ENCODE peak calls at places on chromosomes 11 and 22, in eight cellular contexts. A is left lung; N is small intestine; X is fibroblast of pulmonary artery; Y is heart right ventricle; V is CD4-positive, CD25-positive, alpha-beta regulatory T cell; E is mammary epithelial cell; M is mesendoderm. Q is an unnamed sample.

GRCh38 chr22:39177456-39177775 is 24.9 kb upstream of the CBX7 start:
- DNase-seq in N (no peak), A (no peak), V (no peak), E (no peak), M (no peak), X (no peak), Y (no peak), Q (no peak)

GRCh38 chr11:130523609-130524008 is 75.2 kb downstream of the ADAMTS15 start:
- DNase-seq in E (no peak), V (no peak), N (no peak), X (peak), Y (peak), A (no peak), M (no peak), Q (no peak)

GRCh38 chr11:120108154-120108784 is 29.6 kb downstream of the TRIM29 start:
- DNase-seq in M (peak), V (peak), X (peak), Y (peak), E (peak), A (peak), N (peak), Q (no peak)

GRCh38 chr22:31692186-31692886 is 30.3 kb upstream of the PISD start:
- DNase-seq in E (peak), X (peak), M (no peak), N (peak), Y (no peak), V (no peak), A (no peak), Q (no peak)

GRCh38 chr11:9820260-9820659 is 156.4 kb downstream of the SWAP70 start:
- DNase-seq in A (no peak), M (peak), N (no peak), X (no peak), Y (peak), V (no peak), E (no peak), Q (no peak)

GRCh38 chr11:80109031-80109430 is 668.2 kb upstream of the TENM4 start:
- DNase-seq in V (no peak), E (peak), N (no peak), X (no peak), Y (no peak), A (no peak), M (no peak), Q (no peak)

GRCh38 chr11:14418801-14419417 is 59.9 kb upstream of the RRAS2 start:
- DNase-seq in Y (no peak), X (peak), M (peak), V (no peak), N (peak), E (no peak), A (no peak), Q (no peak)

GRCh38 chr22:44403930-44404329 is 91.2 kb upstream of the SHISAL1 start:
- DNase-seq in E (no peak), X (no peak), M (no peak), V (no peak), N (no peak), Y (peak), A (peak), Q (no peak)

GRCh38 chr11:106397787-106398355 is 320.4 kb downstream of the AASDHPPT start:
- DNase-seq in V (no peak), X (no peak), E (no peak), A (no peak), N (no peak), Y (no peak), M (no peak), Q (no peak)

GRCh38 chr11:11440149-11440548 is 87.1 kb upstream of the CSNK2A3 start:
- DNase-seq in Y (no peak), A (no peak), M (peak), X (no peak), N (no peak), V (no peak), E (no peak), Q (no peak)

GRCh38 chr11:108608548-108608947 is 15.0 kb upstream of the EXPH5 start:
- DNase-seq in A (no peak), V (no peak), E (no peak), Y (no peak), X (no peak), N (no peak), M (no peak), Q (no peak)

GRCh38 chr11:69450857-69451220 is 30.6 kb upstream of the LINC01488 start:
- DNase-seq in V (no peak), Y (no peak), N (no peak), A (no peak), E (no peak), M (no peak), X (no peak), Q (no peak)

GRCh38 chr22:21760640-21761039 is 25.0 kb upstream of the YPEL1 start:
- DNase-seq in V (no peak), M (no peak), E (peak), X (peak), N (no peak), A (no peak), Y (no peak), Q (no peak)

GRCh38 chr22:39309881-39310714 is 9.3 kb downstream of the RPL3 start:
- DNase-seq in A (no peak), E (peak), V (no peak), N (no peak), Y (no peak), X (peak), M (peak), Q (no peak)

GRCh38 chr11:96464695-96465307 is 75.0 kb downstream of the JRKL start:
- DNase-seq in V (no peak), A (no peak), N (peak), Y (no peak), M (peak), E (peak), X (peak), Q (no peak)

GRCh38 chr22:37187891-37188761 is at the start of gene C1QTNF6:
- DNase-seq in E (peak), Y (peak), X (peak), V (no peak), A (peak), M (peak), N (no peak), Q (no peak)

GRCh38 chr11:45383229-45383628 is 97.1 kb upstream of the SYT13 start:
- DNase-seq in Y (no peak), E (peak), V (no peak), A (no peak), X (peak), M (no peak), N (no peak), Q (no peak)

GRCh38 chr22:40203568-40203967 is 25.8 kb downstream of the TNRC6B start:
- DNase-seq in Y (no peak), E (no peak), M (no peak), V (no peak), N (peak), A (no peak), X (no peak), Q (no peak)

GRCh38 chr11:2816941-2817421 is 68.6 kb downstream of the CDKN1C start:
- DNase-seq in M (no peak), Y (no peak), V (no peak), A (peak), X (peak), E (peak), N (no peak), Q (no peak)

GRCh38 chr11:100928426-100928825 is 201.2 kb downstream of the PGR start:
- DNase-seq in M (no peak), N (no peak), Y (no peak), E (no peak), V (no peak), A (no peak), X (no peak), Q (no peak)

GRCh38 chr22:44724416-44724815 is 22.4 kb downstream of the PRR5 start:
- DNase-seq in A (no peak), M (peak), E (no peak), V (no peak), X (no peak), Y (no peak), N (no peak), Q (no peak)

GRCh38 chr11:80519591-80520258 is 1078.9 kb upstream of the TENM4 start:
- DNase-seq in A (no peak), E (peak), V (no peak), M (no peak), N (no peak), X (no peak), Y (no peak), Q (no peak)

GRCh38 chr11:859394-860131 is 16.9 kb downstream of the TSPAN4 start:
- DNase-seq in E (peak), A (no peak), M (no peak), N (peak), X (peak), Y (peak), V (no peak), Q (no peak)

GRCh38 chr11:3866206-3866605 is 10.7 kb downstream of the STIM1 start:
- DNase-seq in E (no peak), N (peak), X (peak), Y (peak), V (no peak), M (peak), A (peak), Q (no peak)

GRCh38 chr22:38869663-38870062 is 2.4 kb downstream of the CBX6 start:
- DNase-seq in X (no peak), A (no peak), E (no peak), N (no peak), M (no peak), Y (no peak), V (no peak), Q (no peak)

GRCh38 chr11:42058794-42059193 is 599.3 kb upstream of the LRRC4C start:
- DNase-seq in Y (no peak), X (no peak), N (no peak), V (no peak), M (no peak), E (no peak), A (no peak), Q (no peak)

GRCh38 chr22:46173152-46173551 is 22.8 kb downstream of the PPARA start:
- DNase-seq in M (no peak), Y (no peak), N (no peak), V (no peak), E (no peak), A (no peak), X (no peak), Q (no peak)

GRCh38 chr11:62125316-62125715 is 1.5 kb downstream of the INCENP start:
- DNase-seq in V (no peak), N (no peak), A (no peak), E (peak), X (no peak), M (no peak), Y (no peak), Q (no peak)

GRCh38 chr11:62124186-62125113 is 639 bp downstream of the INCENP start:
- DNase-seq in V (no peak), N (peak), Y (no peak), M (peak), X (peak), A (no peak), E (peak), Q (no peak)

GRCh38 chr11:62123669-62124185 is at the start of gene INCENP:
- DNase-seq in E (peak), N (peak), M (peak), A (peak), V (peak), Y (peak), X (peak), Q (peak)

GRCh38 chr11:62127426-62127825 is 3.6 kb downstream of the INCENP start:
- DNase-seq in N (no peak), X (no peak), M (no peak), E (no peak), V (no peak), Y (no peak), A (no peak), Q (no peak)

DNA sequence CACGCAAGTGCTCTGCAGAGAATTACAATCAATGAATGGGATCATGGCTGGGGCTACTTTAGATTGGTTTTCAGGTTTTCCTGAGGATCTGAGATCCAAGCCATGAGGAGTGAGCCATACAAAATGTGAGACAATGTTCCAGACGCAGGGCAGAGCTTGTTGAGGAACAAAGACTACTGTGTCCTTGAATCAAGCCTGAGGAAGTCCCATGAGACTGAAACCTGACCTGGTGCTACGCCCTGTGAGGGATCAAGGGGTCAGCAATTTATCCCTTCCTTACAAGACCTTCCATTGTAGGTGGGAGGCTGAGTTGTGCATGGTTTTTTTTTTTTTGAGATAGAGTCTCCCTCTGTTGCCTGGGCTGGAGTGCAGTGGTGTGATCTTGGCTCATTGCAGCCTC is 2.1 kb downstream of the INCENP start:
- DNase-seq in X (no peak), N (no peak), M (no peak), E (peak), Y (no peak), V (no peak), A (no peak), Q (no peak)
- H3K4me3 ChIP-seq in X (no peak), N (no peak), M (no peak), E (peak), Y (no peak), V (no peak), A (no peak), Q (no peak)

GRCh38 chr11:6258571-6258998 is 1.1 kb upstream of the CCKBR start:
- DNase-seq in V (no peak), Y (no peak), M (peak), A (no peak), X (no peak), N (no peak), E (no peak), Q (no peak)
- H3K4me3 ChIP-seq in V (no peak), Y (peak), M (no peak), A (peak), X (no peak), N (no peak), E (no peak), Q (peak)

GRCh38 chr22:49518436-49518970 is 309.2 kb downstream of the BRD1 start:
- DNase-seq in N (no peak), X (no peak), E (no peak), M (no peak), Y (no peak), V (no peak), A (no peak), Q (no peak)
- H3K4me3 ChIP-seq in N (no peak), X (no peak), E (no peak), M (no peak), Y (no peak), V (no peak), A (no peak), Q (no peak)

DNA sequence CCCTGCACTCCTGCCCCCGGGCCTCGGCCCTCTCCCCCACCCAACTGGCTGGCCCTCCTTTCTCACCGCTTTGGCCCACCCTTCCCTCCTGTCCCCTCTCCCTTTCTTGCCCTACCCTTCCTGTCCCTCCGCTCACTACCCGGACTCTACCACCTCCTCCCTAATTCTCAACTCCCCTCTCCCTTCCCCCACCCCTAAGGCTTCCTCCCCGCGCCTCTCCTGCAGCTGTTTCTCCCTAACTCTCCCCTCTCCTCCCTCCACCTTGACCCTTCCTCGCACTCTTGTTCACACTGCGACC is 416 bp downstream of the SLC15A3 start:
- DNase-seq in M (peak), A (no peak), V (no peak), N (no peak), X (no peak), E (no peak), Y (no peak), Q (no peak)
- H3K4me3 ChIP-seq in M (no peak), A (peak), V (no peak), N (peak), X (peak), E (no peak), Y (peak), Q (peak)

Q was measured in thoracic aorta.